ENCODE peak calls at places on chromosomes 12 and 14, in eight cellular contexts. M is psoas muscle, E is mammary epithelial cell, V is heart left ventricle, G is hepatocyte, P is GM23338, T is A549, X is tibial artery. H is an unnamed sample. For H3K4me1, the result is how much of the 10 kb centered on the place peaks cover.

GRCh38 chr14:97625512-97625911 is 828.3 kb downstream of the VRK1 start:
- DNase-seq in G (no peak), T (no peak), M (no peak), P (no peak), V (no peak), E (no peak), X (no peak), H (no peak)

GRCh38 chr14:90487031-90487430 is 90.2 kb downstream of the CALM1 start:
- DNase-seq in P (peak), M (no peak), G (no peak), E (no peak), V (peak), X (peak), T (no peak), H (peak)

GRCh38 chr12:97756066-97756701 is 293.6 kb downstream of the RMST start:
- DNase-seq in G (peak), E (no peak), X (no peak), V (no peak), T (no peak), M (no peak), P (no peak), H (no peak)

GRCh38 chr14:30906752-30907658 is 32.6 kb downstream of the COCH start:
- DNase-seq in M (no peak), P (no peak), G (peak), V (no peak), X (no peak), T (peak), E (peak), H (no peak)

GRCh38 chr12:84856156-84856900 is 56.3 kb downstream of the SLC6A15 start:
- DNase-seq in V (no peak), M (no peak), T (no peak), E (peak), X (no peak), G (no peak), P (no peak), H (no peak)

GRCh38 chr12:129868566-129868965 is 35.3 kb downstream of the TMEM132D start:
- DNase-seq in T (no peak), G (no peak), E (no peak), X (no peak), V (no peak), P (no peak), M (no peak), H (no peak)

GRCh38 chr12:51183816-51184215 is 10.9 kb upstream of the TFCP2 start:
- DNase-seq in P (peak), V (peak), E (peak), T (no peak), M (peak), G (peak), X (no peak), H (peak)

GRCh38 chr14:43765474-43765873 is 741.6 kb downstream of the FSCB start:
- DNase-seq in G (no peak), T (no peak), V (no peak), X (no peak), P (no peak), E (no peak), M (no peak), H (no peak)

GRCh38 chr14:67416085-67416484 is 4.1 kb upstream of the PLEK2 start:
- DNase-seq in M (no peak), T (no peak), E (no peak), G (peak), V (no peak), X (no peak), P (no peak), H (no peak)

GRCh38 chr12:94195483-94195882 is 47.1 kb downstream of the PLXNC1 start:
- DNase-seq in G (no peak), X (no peak), V (no peak), P (peak), E (no peak), T (no peak), M (no peak), H (no peak)
- TF ChIP-seq CTCF in G (no peak), X (no peak), V (no peak), P (peak), E (no peak), T (no peak), M (no peak), H (no peak)

GRCh38 chr12:53696655-53697321 is 20.9 kb upstream of the ATP5MC2 start:
- DNase-seq in T (no peak), P (peak), X (no peak), V (no peak), E (no peak), M (no peak), G (no peak), H (no peak)

GRCh38 chr12:53698948-53699672 is 23.2 kb upstream of the ATP5MC2 start:
- DNase-seq in T (no peak), P (no peak), G (no peak), V (no peak), M (no peak), X (no peak), E (no peak), H (no peak)

GRCh38 chr12:53694746-53695145 is 18.9 kb upstream of the ATP5MC2 start:
- DNase-seq in V (no peak), X (no peak), T (no peak), E (no peak), G (no peak), P (peak), M (no peak), H (no peak)

GRCh38 chr12:53695148-53696138 is 19.6 kb upstream of the ATP5MC2 start:
- DNase-seq in P (peak), M (peak), V (peak), G (peak), T (peak), X (peak), E (no peak), H (no peak)

GRCh38 chr12:53696285-53696654 is 20.4 kb upstream of the ATP5MC2 start:
- DNase-seq in G (peak), E (peak), X (no peak), M (no peak), T (peak), P (peak), V (peak), H (no peak)
- H3K4me3 ChIP-seq in G (no peak), E (no peak), X (no peak), M (peak), T (peak), P (peak), V (no peak), H (no peak)

GRCh38 chr12:108827941-108828340 is 29.4 kb downstream of the SSH1 start:
- DNase-seq in M (no peak), G (no peak), E (no peak), V (no peak), P (no peak), T (no peak), X (no peak), H (no peak)

GRCh38 chr12:108825205-108825950 is 32.0 kb downstream of the SSH1 start:
- DNase-seq in X (no peak), P (no peak), V (no peak), E (no peak), M (no peak), T (no peak), G (no peak), H (no peak)

GRCh38 chr12:108826807-108827721 is 30.3 kb downstream of the SSH1 start:
- DNase-seq in M (no peak), T (no peak), G (no peak), P (no peak), V (no peak), E (no peak), X (no peak), H (no peak)

GRCh38 chr12:108823804-108824203 is 33.6 kb downstream of the SSH1 start:
- DNase-seq in T (no peak), V (no peak), P (no peak), M (no peak), E (no peak), X (no peak), G (no peak), H (no peak)

DNA sequence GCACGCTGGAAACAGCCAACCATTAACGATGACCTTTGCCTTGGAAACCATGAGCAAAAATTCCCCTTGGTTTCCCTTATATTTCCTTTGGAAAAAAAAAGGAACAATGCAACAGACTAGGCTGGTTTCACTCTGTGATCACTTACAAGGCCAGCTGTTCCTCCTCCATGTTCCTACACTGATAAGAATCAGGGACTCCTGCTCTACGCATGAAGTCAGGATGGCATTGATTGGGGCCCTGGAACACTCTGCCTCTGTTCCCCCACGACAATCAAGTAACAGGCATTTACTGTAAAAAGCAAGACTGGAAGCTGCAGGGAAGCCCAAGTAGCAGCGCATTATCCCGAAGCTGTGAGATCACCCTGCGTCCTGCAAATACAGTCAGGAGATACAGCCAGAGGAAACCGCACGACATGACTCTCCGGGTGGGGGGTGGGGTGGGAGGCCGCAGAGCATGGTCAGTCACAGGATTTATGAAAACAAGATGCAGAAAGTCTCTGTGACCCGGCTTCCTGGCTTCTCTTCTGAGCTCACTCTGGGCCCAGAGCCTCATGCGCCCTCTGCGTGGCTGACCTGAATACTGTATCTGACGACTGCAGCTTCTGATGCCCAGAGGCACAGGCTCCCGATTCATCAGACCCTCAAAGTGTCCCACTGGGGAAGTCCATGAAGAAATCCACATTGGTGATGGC is 31.1 kb downstream of the SSH1 start:
- DNase-seq in M (peak), G (peak), E (no peak), P (no peak), T (no peak), V (peak), X (peak), H (peak)
- H3K4me1 ChIP-seq in M (half or more), G (under half), E (under half), P (under half), T (half or more), V (half or more), X (under half), H (half or more)

GRCh38 chr12:19179986-19180385 is 50.5 kb downstream of the PLEKHA5 start:
- DNase-seq in G (no peak), P (no peak), T (no peak), E (no peak), M (no peak), X (no peak), V (no peak), H (no peak)

GRCh38 chr12:19177754-19178153 is 48.2 kb downstream of the PLEKHA5 start:
- DNase-seq in V (no peak), M (no peak), P (no peak), G (no peak), T (no peak), X (no peak), E (no peak), H (no peak)

GRCh38 chr12:19185262-19185929 is 55.9 kb downstream of the PLEKHA5 start:
- DNase-seq in X (no peak), E (no peak), G (no peak), M (no peak), P (peak), V (no peak), T (no peak), H (no peak)

GRCh38 chr12:19183121-19183838 is 53.7 kb downstream of the PLEKHA5 start:
- DNase-seq in V (no peak), P (peak), G (peak), T (peak), M (no peak), X (no peak), E (no peak), H (no peak)

GRCh38 chr12:19181666-19182426 is 52.3 kb downstream of the PLEKHA5 start:
- DNase-seq in V (no peak), G (no peak), T (no peak), E (no peak), X (no peak), M (no peak), P (no peak), H (no peak)
- TF ChIP-seq CTCF in V (peak), G (peak), T (peak), E (no peak), X (no peak), M (no peak), P (no peak), H (peak)

GRCh38 chr12:103632554-103633216 is 45.6 kb downstream of the STAB2 start:
- DNase-seq in E (peak), V (no peak), P (peak), G (peak), X (no peak), T (peak), M (peak), H (no peak)
- H3K4me3 ChIP-seq in E (no peak), V (no peak), P (no peak), G (no peak), X (no peak), T (no peak), M (no peak), H (no peak)

GRCh38 chr14:50084666-50085065 is 31.7 kb downstream of the VCPKMT start:
- DNase-seq in E (no peak), V (no peak), P (no peak), X (no peak), G (no peak), T (no peak), M (no peak), H (no peak)

GRCh38 chr14:50083467-50084337 is 32.7 kb downstream of the VCPKMT start:
- DNase-seq in X (no peak), M (no peak), E (peak), P (no peak), T (no peak), V (no peak), G (no peak), H (no peak)

GRCh38 chr14:50082784-50083466 is 33.4 kb downstream of the VCPKMT start:
- DNase-seq in T (no peak), V (no peak), P (no peak), E (peak), G (no peak), X (no peak), M (no peak), H (no peak)

GRCh38 chr14:50085570-50086315 is 30.6 kb downstream of the VCPKMT start:
- DNase-seq in T (no peak), E (peak), V (no peak), P (no peak), X (no peak), M (no peak), G (no peak), H (no peak)

DNA sequence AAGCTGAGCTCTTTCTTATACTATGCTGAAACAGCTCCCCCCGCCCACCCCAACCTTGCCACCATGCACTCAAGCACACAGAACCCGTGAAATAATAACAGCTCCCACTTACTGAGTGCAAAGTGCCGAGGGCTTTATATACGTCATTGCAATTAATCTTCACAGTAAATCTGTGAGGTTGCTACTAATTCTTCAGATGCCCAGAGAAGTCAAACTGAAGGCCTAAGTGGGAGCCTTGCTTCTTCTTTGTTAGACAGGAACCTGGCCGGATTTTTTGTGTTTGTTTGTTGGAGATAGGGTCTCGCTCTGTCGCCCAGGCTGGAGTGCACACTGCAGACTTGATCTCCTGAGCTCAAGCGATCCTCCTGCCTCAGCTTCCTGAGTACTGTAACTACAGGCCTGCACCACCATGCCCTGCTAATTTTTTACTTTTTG is 34.0 kb downstream of the VCPKMT start:
- DNase-seq in T (no peak), G (no peak), P (no peak), V (no peak), E (no peak), X (no peak), M (no peak), H (no peak)
- H3K4me1 ChIP-seq in T (under half), G (under half), P (under half), V (under half), E (under half), X (under half), M (under half), H (under half)

DNA sequence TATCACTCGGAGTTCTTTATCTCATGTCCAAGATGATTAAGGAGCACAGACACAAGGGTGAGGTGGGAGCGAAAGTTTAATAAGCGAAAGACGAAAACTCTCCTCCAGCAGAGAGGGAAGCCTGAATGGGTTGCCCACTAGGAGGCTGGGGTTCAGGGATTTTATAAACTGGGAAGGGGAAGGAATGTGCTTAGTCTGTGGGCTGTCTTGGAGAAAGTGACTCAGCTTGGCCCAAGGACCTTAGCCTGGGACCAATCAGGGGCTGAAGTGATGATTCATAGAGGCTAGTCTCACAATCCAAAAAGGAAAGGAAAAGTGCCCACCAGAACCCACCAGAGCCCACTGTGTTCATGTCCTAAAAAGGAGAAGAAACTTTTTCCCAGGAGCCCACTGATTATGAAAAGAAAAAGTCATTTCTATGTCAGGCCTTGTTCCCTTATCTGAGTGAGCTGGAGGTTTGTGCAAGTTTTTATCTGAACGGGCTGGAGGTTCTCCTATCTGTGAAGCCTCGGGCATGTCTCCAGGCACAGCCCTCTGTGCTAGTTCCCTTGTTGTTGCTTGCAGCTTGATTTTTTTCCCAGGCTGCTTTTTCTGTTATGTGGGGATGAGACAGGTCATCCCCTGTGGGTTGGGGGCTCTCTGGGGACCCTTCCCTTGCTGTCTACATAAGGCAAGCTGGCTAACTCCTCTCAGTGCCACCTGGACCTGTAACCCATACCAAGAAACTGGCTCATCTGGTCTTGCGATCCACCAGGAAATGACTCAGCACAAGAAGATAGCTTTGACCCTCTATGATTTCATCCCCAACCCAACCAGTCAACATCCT is 8.3 kb upstream of the GOLGA5 start:
- DNase-seq in G (peak), P (peak), M (no peak), T (peak), E (peak), X (no peak), V (peak), H (peak)
- TF ChIP-seq CTCF in G (no peak), P (no peak), M (no peak), T (no peak), E (no peak), X (no peak), V (no peak), H (no peak)

DNA sequence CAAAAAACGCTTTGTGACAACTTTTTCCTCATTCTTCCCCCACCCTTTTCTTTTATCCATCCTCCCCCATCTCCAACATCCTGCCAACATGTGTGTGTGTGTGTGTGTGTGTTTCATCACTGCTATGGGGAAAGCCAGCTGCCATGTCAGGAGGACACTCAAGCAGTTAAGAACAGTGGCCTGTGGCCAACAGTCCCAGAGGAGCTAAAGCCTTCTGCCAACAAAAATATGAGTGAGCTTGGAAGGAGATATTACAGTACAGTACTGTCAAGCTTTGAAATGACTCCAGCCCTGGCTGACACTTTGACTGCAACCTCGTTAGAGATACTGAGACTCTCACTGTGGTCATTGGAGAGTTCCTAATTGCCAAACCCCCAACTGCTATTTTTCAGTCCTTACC is 5.0 kb upstream of the CSRP2 start:
- DNase-seq in M (peak), V (peak), E (peak), T (no peak), G (no peak), X (no peak), P (no peak), H (peak)
- H3K4me3 ChIP-seq in M (no peak), V (no peak), E (no peak), T (no peak), G (no peak), X (no peak), P (no peak), H (no peak)

GRCh38 chr14:77044776-77045569 is 16.5 kb upstream of the IRF2BPL start:
- DNase-seq in E (no peak), T (peak), X (no peak), P (peak), M (peak), G (peak), V (peak), H (no peak)
- H3K4me1 ChIP-seq in E (half or more), T (half or more), X (under half), P (half or more), M (half or more), G (half or more), V (half or more), H (half or more)

DNA sequence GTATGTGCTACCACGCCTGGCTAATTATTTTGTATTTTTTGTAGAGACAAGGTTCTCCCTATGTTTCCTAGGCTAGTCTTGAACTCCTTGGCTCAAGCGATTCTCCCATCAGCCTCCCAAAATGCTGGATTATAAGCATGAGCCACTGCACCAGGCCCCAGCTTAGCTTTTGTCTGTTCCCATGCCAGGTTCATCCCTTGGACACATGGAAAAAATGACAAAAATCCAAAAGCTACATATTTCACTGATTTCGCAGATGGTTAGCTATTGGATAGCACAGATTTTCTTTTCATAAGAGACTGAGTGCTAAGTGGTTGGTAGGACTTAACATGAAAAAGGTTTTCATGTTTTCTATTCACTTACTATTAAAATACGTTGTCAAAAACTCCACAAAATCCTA is 286.6 kb upstream of the KITLG start:
- DNase-seq in T (no peak), P (no peak), X (no peak), M (no peak), G (no peak), E (no peak), V (no peak), H (no peak)
- TF ChIP-seq CTCF in T (no peak), P (no peak), X (no peak), M (no peak), G (no peak), E (no peak), V (no peak), H (no peak)